ENCODE peak calls at places on chromosomes 3 and 15, in eight cellular contexts. E is activated T-helper 1 cell treated with Interleukin-2 at 50 U/mL for 16 hours; O is activated naive CD4-positive, alpha-beta T cell treated with anti-CD3 and anti-CD28 coated beads for 36 hours; D is GM12865; N is iPS-NIHi11; K is GDM1; T is GM12892; U is breast epithelium. H is an unnamed sample.

GRCh38 chr3:126607214-126607908 is 47.6 kb downstream of the TXNRD3 start:
- DNase-seq in U (no peak), K (peak), O (peak), N (no peak), T (no peak), D (peak), E (no peak), H (peak)

GRCh38 chr3:126159476-126159875 is 20.9 kb downstream of the ALDH1L1 start:
- DNase-seq in N (no peak), O (no peak), K (no peak), D (no peak), U (no peak), E (no peak), T (no peak), H (no peak)

GRCh38 chr15:44028349-44028748 is 166.7 kb downstream of the FRMD5 start:
- DNase-seq in E (no peak), O (peak), N (no peak), T (no peak), D (no peak), K (no peak), U (no peak), H (no peak)

GRCh38 chr3:48409291-48410201 is 20.3 kb downstream of the PLXNB1 start:
- DNase-seq in N (peak), O (no peak), D (no peak), E (no peak), K (no peak), T (peak), U (peak), H (no peak)

GRCh38 chr3:113698891-113699465 is 2.5 kb upstream of the USF3 start:
- DNase-seq in U (no peak), E (no peak), O (peak), K (no peak), D (peak), T (no peak), N (peak), H (peak)

GRCh38 chr3:54376941-54377578 is 254.7 kb downstream of the CACNA2D3 start:
- DNase-seq in O (no peak), T (no peak), N (no peak), E (no peak), D (no peak), U (no peak), K (no peak), H (no peak)

GRCh38 chr3:58176827-58177489 is 33.8 kb downstream of the DNASE1L3 start:
- DNase-seq in T (no peak), U (no peak), D (no peak), E (no peak), N (no peak), K (no peak), O (no peak), H (no peak)

GRCh38 chr3:4852780-4853748 is 126.2 kb upstream of the BHLHE40 start:
- DNase-seq in U (no peak), K (no peak), E (no peak), O (no peak), T (no peak), D (no peak), N (no peak), H (no peak)

GRCh38 chr3:112623213-112623612 is 17.7 kb downstream of the CCDC80 start:
- DNase-seq in D (no peak), K (no peak), E (no peak), U (no peak), O (no peak), T (no peak), N (no peak), H (no peak)

GRCh38 chr3:13346481-13347389 is 73.4 kb downstream of the NUP210 start:
- DNase-seq in D (no peak), T (no peak), E (peak), U (no peak), O (peak), N (peak), K (no peak), H (no peak)

GRCh38 chr3:44321335-44321734 is 17.2 kb upstream of the TCAIM start:
- DNase-seq in U (no peak), T (no peak), E (no peak), K (no peak), O (no peak), N (no peak), D (no peak), H (no peak)

GRCh38 chr3:140296796-140297352 is 361.9 kb downstream of the CLSTN2 start:
- DNase-seq in N (no peak), O (no peak), D (no peak), U (no peak), E (no peak), T (no peak), K (no peak), H (peak)

GRCh38 chr3:157030712-157031111 is 129.2 kb downstream of the CCNL1 start:
- DNase-seq in D (no peak), T (no peak), E (no peak), O (no peak), U (no peak), K (no peak), N (no peak), H (no peak)

GRCh38 chr3:190825389-190826016 is 37.0 kb downstream of the GMNC start:
- DNase-seq in T (no peak), D (no peak), O (no peak), K (no peak), N (no peak), E (no peak), U (no peak), H (no peak)

GRCh38 chr3:187802928-187803259 is 57.6 kb upstream of the BCL6 start:
- DNase-seq in T (peak), O (peak), U (no peak), N (no peak), K (no peak), D (peak), E (no peak), H (no peak)

GRCh38 chr3:11534011-11534782 is 109.5 kb downstream of the VGLL4 start:
- DNase-seq in E (no peak), T (no peak), K (no peak), O (no peak), U (peak), D (no peak), N (no peak), H (peak)

GRCh38 chr3:58646503-58646902 is 20.1 kb downstream of the FAM3D start:
- DNase-seq in K (no peak), E (no peak), T (no peak), U (no peak), D (no peak), N (no peak), O (no peak), H (peak)

GRCh38 chr3:192819001-192819569 is 91.7 kb upstream of the FGF12 start:
- DNase-seq in K (no peak), U (no peak), E (no peak), T (no peak), D (peak), N (no peak), O (peak), H (peak)

GRCh38 chr3:15064299-15064834 is 748 bp downstream of the MRPS25 start:
- DNase-seq in U (no peak), K (no peak), N (peak), E (peak), O (peak), T (peak), D (peak), H (no peak)

GRCh38 chr3:45140392-45140791 is 5.8 kb downstream of the CDCP1 start:
- DNase-seq in D (no peak), T (no peak), K (no peak), N (no peak), U (no peak), O (no peak), E (no peak), H (peak)

GRCh38 chr15:41849861-41850260 is 11.2 kb downstream of the PLA2G4B start:
- DNase-seq in D (no peak), U (peak), O (no peak), E (no peak), T (no peak), K (no peak), N (no peak), H (no peak)

GRCh38 chr3:47261301-47261700 is 21.3 kb downstream of the KIF9 start:
- DNase-seq in N (no peak), O (no peak), K (no peak), T (no peak), E (no peak), U (no peak), D (no peak), H (peak)

GRCh38 chr3:155065537-155065936 is 14.6 kb upstream of the MME start:
- DNase-seq in D (no peak), N (no peak), T (no peak), E (no peak), K (no peak), O (no peak), U (no peak), H (peak)

GRCh38 chr3:60053518-60054265 is 1003.9 kb upstream of the CFAP20DC start:
- DNase-seq in N (no peak), O (peak), D (no peak), K (no peak), T (no peak), U (no peak), E (no peak), H (no peak)

GRCh38 chr15:67042490-67043181 is 22.8 kb upstream of the SMAD3 start:
- DNase-seq in D (no peak), T (no peak), E (no peak), U (no peak), K (peak), O (peak), N (no peak), H (no peak)

GRCh38 chr15:57334257-57334656 is 42.0 kb upstream of the CGNL1 start:
- DNase-seq in O (no peak), T (no peak), N (no peak), U (no peak), K (no peak), E (no peak), D (no peak), H (peak)

GRCh38 chr3:101963902-101964362 is 114.6 kb downstream of the NFKBIZ start:
- DNase-seq in U (no peak), T (no peak), D (no peak), E (no peak), K (no peak), O (peak), N (no peak), H (peak)

GRCh38 chr15:42146551-42147430 is 9.6 kb downstream of the PLA2G4F start:
- DNase-seq in D (no peak), T (no peak), E (no peak), N (no peak), U (no peak), O (no peak), K (no peak), H (no peak)